ENCODE peak calls at places on chromosomes 7 and 10, in ten cellular contexts. U, B, Q, H, L, G, S, C, X and D are unnamed samples.

GRCh38 chr7:101171442-101171837 is 6.1 kb upstream of the VGF start:
- DNase-seq in U (no peak), B (no peak), Q (no peak), H (no peak), L (no peak), G (no peak), S (no peak), C (no peak), X (no peak), D (no peak)

GRCh38 chr7:129285195-129285594 is 60.4 kb downstream of the AHCYL2 start:
- DNase-seq in U (no peak), B (no peak), Q (no peak), H (no peak), L (no peak), G (no peak), S (no peak), C (no peak), X (no peak), D (no peak)

GRCh38 chr10:98295907-98296306 is 27.9 kb upstream of the LOXL4 start:
- DNase-seq in U (peak), B (no peak), Q (no peak), H (no peak), L (no peak), G (no peak), S (no peak), C (no peak), X (no peak), D (no peak)

GRCh38 chr7:105806592-105807266 is 69.7 kb downstream of the ATXN7L1 start:
- DNase-seq in U (no peak), B (peak), Q (no peak), H (no peak), L (peak), G (no peak), S (no peak), C (peak), X (peak), D (peak)

GRCh38 chr7:124566576-124566975 is 199.0 kb downstream of the GPR37 start:
- DNase-seq in U (no peak), B (no peak), Q (no peak), H (no peak), L (no peak), G (no peak), S (no peak), C (no peak), X (no peak), D (no peak)

GRCh38 chr10:78377362-78377761 is 343.7 kb downstream of the RPS24 start:
- DNase-seq in U (no peak), B (no peak), Q (no peak), H (no peak), L (no peak), G (no peak), S (no peak), C (no peak), X (no peak), D (no peak)

GRCh38 chr10:69801094-69801433 is 642 bp upstream of the COL13A1 start:
- DNase-seq in U (peak), B (no peak), Q (no peak), H (no peak), L (no peak), G (peak), S (peak), C (peak), X (peak), D (no peak)

GRCh38 chr10:129624526-129624925 is 157.5 kb downstream of the MGMT start:
- DNase-seq in U (no peak), B (no peak), Q (no peak), H (no peak), L (no peak), G (no peak), S (no peak), C (no peak), X (no peak), D (no peak)

GRCh38 chr10:21173964-21174669 is 277.0 kb upstream of the NEBL start:
- DNase-seq in U (peak), B (no peak), Q (peak), H (no peak), L (no peak), G (peak), S (peak), C (peak), X (no peak), D (peak)

GRCh38 chr10:117546630-117547300 is 4.2 kb downstream of the EMX2 start:
- DNase-seq in U (no peak), B (no peak), Q (no peak), H (no peak), L (no peak), G (no peak), S (peak), C (no peak), X (no peak), D (no peak)

GRCh38 chr7:36232555-36232954 is 79.5 kb downstream of the EEPD1 start:
- DNase-seq in U (no peak), B (no peak), Q (no peak), H (no peak), L (no peak), G (no peak), S (no peak), C (no peak), X (no peak), D (no peak)

GRCh38 chr7:1377111-1377909 is 82.0 kb downstream of the MICALL2 start:
- DNase-seq in U (no peak), B (no peak), Q (no peak), H (no peak), L (no peak), G (no peak), S (peak), C (no peak), X (no peak), D (no peak)

GRCh38 chr7:155682484-155682883 is 38.0 kb downstream of the RBM33 start:
- DNase-seq in U (no peak), B (no peak), Q (no peak), H (no peak), L (no peak), G (no peak), S (no peak), C (no peak), X (no peak), D (no peak)

GRCh38 chr7:74199551-74200355 is 10.1 kb upstream of the LAT2 start:
- DNase-seq in U (no peak), B (no peak), Q (no peak), H (no peak), L (no peak), G (no peak), S (no peak), C (no peak), X (no peak), D (no peak)

GRCh38 chr7:29039747-29040569 is 81.8 kb upstream of the TRIL start:
- DNase-seq in U (no peak), B (no peak), Q (no peak), H (no peak), L (no peak), G (no peak), S (no peak), C (no peak), X (no peak), D (no peak)

GRCh38 chr10:70913546-70914240 is 25.3 kb upstream of the PCBD1 start:
- DNase-seq in U (no peak), B (no peak), Q (peak), H (no peak), L (no peak), G (no peak), S (peak), C (no peak), X (no peak), D (no peak)

GRCh38 chr7:54843961-54844360 is 85.0 kb upstream of the SEC61G start:
- DNase-seq in U (no peak), B (no peak), Q (no peak), H (no peak), L (no peak), G (no peak), S (no peak), C (no peak), X (no peak), D (no peak)

GRCh38 chr10:62244785-62245595 is 23.7 kb downstream of the RTKN2 start:
- DNase-seq in U (peak), B (peak), Q (no peak), H (no peak), L (peak), G (peak), S (no peak), C (no peak), X (peak), D (peak)

GRCh38 chr7:106603300-106603699 is 57.7 kb downstream of the CCDC71L start:
- DNase-seq in U (no peak), B (no peak), Q (no peak), H (no peak), L (no peak), G (peak), S (no peak), C (no peak), X (no peak), D (no peak)